ENCODE peak calls at places on chromosomes 13 and 19, in six cellular contexts. N is ascending aorta, K is thyroid gland, H is ovary, G is pancreas, P is keratinocyte. J is an unnamed sample.

GRCh38 chr13:21637296-21637695 is 33.3 kb upstream of the MICU2 start:
- DNase-seq in K (peak; percentile 83), P (peak; percentile 95), N (no peak), H (no peak), G (no peak), J (no peak)

GRCh38 chr19:16566161-16566560 is 6.1 kb downstream of the SLC35E1 start:
- DNase-seq in K (no peak), G (no peak), H (no peak), N (no peak), P (no peak), J (no peak)

GRCh38 chr13:51249767-51250741 is 27.9 kb downstream of the FAM124A start:
- DNase-seq in K (no peak), P (no peak), N (no peak), H (no peak), G (no peak), J (no peak)

GRCh38 chr13:56317839-56318238 is 822.9 kb upstream of the PRR20A start:
- DNase-seq in P (no peak), N (no peak), K (no peak), G (no peak), H (no peak), J (no peak)

GRCh38 chr13:79837741-79838450 is 356.9 kb downstream of the NDFIP2 start:
- DNase-seq in N (no peak), G (no peak), P (no peak), H (no peak), K (no peak), J (no peak)

GRCh38 chr13:73081256-73081915 is 22.6 kb downstream of the KLF5 start:
- DNase-seq in N (no peak), H (no peak), K (no peak), G (no peak), P (no peak), J (no peak)

GRCh38 chr13:80226645-80227044 is 114.3 kb downstream of the SPRY2 start:
- DNase-seq in G (no peak), K (no peak), N (no peak), P (no peak), H (no peak), J (no peak)

GRCh38 chr13:84574851-84575250 is 692.6 kb upstream of the SLITRK1 start:
- DNase-seq in H (no peak), P (no peak), N (no peak), K (no peak), G (no peak), J (no peak)

GRCh38 chr19:15114153-15114540 is 6.9 kb downstream of the SYDE1 start:
- DNase-seq in H (no peak), P (no peak), K (no peak), G (no peak), N (peak; percentile 30), J (no peak)

GRCh38 chr19:1431759-1432506 is 6.3 kb upstream of the RPS15 start:
- DNase-seq in H (no peak), N (no peak), P (no peak), G (peak; percentile 53), K (no peak), J (no peak)

GRCh38 chr13:96772426-96772825 is 221.8 kb downstream of the OXGR1 start:
- DNase-seq in K (no peak), P (no peak), G (no peak), H (no peak), N (no peak), J (no peak)

GRCh38 chr19:14383898-14384669 is 2.8 kb downstream of the ADGRE5 start:
- DNase-seq in G (no peak), H (no peak), K (no peak), P (no peak), N (no peak), J (no peak)

GRCh38 chr19:4445963-4446668 is 11.5 kb downstream of the UBXN6 start:
- DNase-seq in N (no peak), P (no peak), K (no peak), G (no peak), H (peak; percentile 73), J (no peak)

GRCh38 chr19:38980583-38981374 is 5.2 kb upstream of the FBXO17 start:
- DNase-seq in G (no peak), N (no peak), H (no peak), K (no peak), P (no peak), J (no peak)

GRCh38 chr19:16198363-16198636 is 589 bp downstream of the AP1M1 start:
- DNase-seq in P (no peak), H (no peak), G (peak; percentile 56), N (no peak), K (no peak), J (no peak)

GRCh38 chr13:102183509-102184182 is 218.2 kb downstream of the FGF14 start:
- DNase-seq in H (no peak), G (no peak), N (no peak), P (no peak), K (no peak), J (no peak)

GRCh38 chr13:96967248-96967745 is 27.0 kb downstream of the OXGR1 start:
- DNase-seq in P (no peak), N (no peak), G (no peak), K (no peak), H (no peak), J (no peak)

GRCh38 chr13:46553886-46554855 is 1.2 kb downstream of the LRCH1 start:
- DNase-seq in N (peak; percentile 28), P (peak; percentile 69), K (peak; percentile 65), H (peak; percentile 67), G (peak; percentile 84), J (no peak)

GRCh38 chr13:72386138-72386684 is 341.2 kb downstream of the MZT1 start:
- DNase-seq in K (no peak), G (no peak), H (no peak), N (no peak), P (no peak), J (no peak)

GRCh38 chr13:105033999-105034398 is 1501.5 kb downstream of the EFNB2 start:
- DNase-seq in P (no peak), H (no peak), K (no peak), N (no peak), G (no peak), J (no peak)

GRCh38 chr19:44644391-44645016 is 794 bp downstream of the PVR start:
- DNase-seq in G (no peak), H (no peak), N (no peak), K (peak; percentile 39), P (no peak), J (no peak)

GRCh38 chr19:34269968-34270621 is 15.7 kb downstream of the GARRE1 start:
- DNase-seq in N (peak; percentile 59), P (peak; percentile 58), K (peak; percentile 45), G (no peak), H (no peak), J (no peak)

GRCh38 chr13:29482504-29482903 is 113.0 kb downstream of the SLC7A1 start:
- DNase-seq in G (no peak), P (no peak), K (no peak), H (no peak), N (no peak), J (no peak)

GRCh38 chr13:63605962-63606361 is 2190.3 kb upstream of the PCDH20 start:
- DNase-seq in G (no peak), P (no peak), N (no peak), K (no peak), H (no peak), J (no peak)

GRCh38 chr13:106530209-106530906 is 5.1 kb downstream of the EFNB2 start:
- DNase-seq in H (no peak), N (no peak), P (no peak), K (no peak), G (no peak), J (peak; percentile 76)

GRCh38 chr13:26497991-26498423 is 59.5 kb upstream of the WASF3 start:
- DNase-seq in N (no peak), G (no peak), H (no peak), P (no peak), K (no peak), J (no peak)

GRCh38 chr13:102141625-102142472 is 260.0 kb downstream of the FGF14 start:
- DNase-seq in H (no peak), G (no peak), N (no peak), P (no peak), K (no peak), J (no peak)

GRCh38 chr19:10962863-10963262 is 2.0 kb downstream of the SMARCA4 start:
- DNase-seq in N (no peak), H (no peak), K (no peak), G (no peak), P (no peak), J (no peak)

GRCh38 chr19:10965398-10965797 is 4.6 kb downstream of the SMARCA4 start:
- DNase-seq in N (no peak), G (no peak), K (no peak), P (no peak), H (no peak), J (no peak)

GRCh38 chr19:10966809-10967208 is 6.0 kb downstream of the SMARCA4 start:
- DNase-seq in H (no peak), K (no peak), P (no peak), G (no peak), N (no peak), J (no peak)

GRCh38 chr19:10963865-10964264 is 3.0 kb downstream of the SMARCA4 start:
- DNase-seq in P (no peak), H (no peak), N (no peak), G (no peak), K (no peak), J (no peak)

GRCh38 chr19:10964903-10965302 is 4.1 kb downstream of the SMARCA4 start:
- DNase-seq in H (no peak), G (no peak), N (no peak), K (no peak), P (no peak), J (no peak)
- TF ChIP-seq CTCF in H (no peak), G (no peak), N (no peak), K (no peak), P (no peak), J (no peak)

GRCh38 chr13:67438465-67438864 is 208.3 kb upstream of the PCDH9 start:
- DNase-seq in N (no peak), K (no peak), H (no peak), G (no peak), P (no peak), J (peak; percentile 10)
- TF ChIP-seq CTCF in N (no peak), K (no peak), H (no peak), G (no peak), P (no peak), J (peak; percentile 74)

GRCh38 chr13:60326273-60326672 is 70.7 kb upstream of the TDRD3 start:
- DNase-seq in G (no peak), K (no peak), N (no peak), H (no peak), P (no peak), J (no peak)
- TF ChIP-seq CTCF in G (no peak), K (no peak), N (no peak), H (no peak), P (no peak), J (no peak)

GRCh38 chr13:99553033-99553432 is 51.8 kb downstream of the TM9SF2 start:
- DNase-seq in K (peak; percentile 42), N (no peak), G (no peak), H (no peak), P (no peak), J (no peak)

GRCh38 chr13:99546878-99547277 is 45.6 kb downstream of the TM9SF2 start:
- DNase-seq in G (no peak), K (no peak), H (no peak), N (no peak), P (no peak), J (no peak)

GRCh38 chr13:99545979-99546378 is 44.7 kb downstream of the TM9SF2 start:
- DNase-seq in N (no peak), P (no peak), G (no peak), K (no peak), H (no peak), J (no peak)

GRCh38 chr13:99542788-99543406 is 41.6 kb downstream of the TM9SF2 start:
- DNase-seq in N (no peak), G (no peak), K (no peak), P (no peak), H (no peak), J (no peak)

GRCh38 chr13:99548448-99548847 is 47.2 kb downstream of the TM9SF2 start:
- DNase-seq in H (no peak), N (no peak), K (no peak), P (no peak), G (no peak), J (no peak)
- TF ChIP-seq CTCF in H (no peak), N (no peak), K (no peak), P (no peak), G (no peak), J (no peak)

J was measured in LNCaP clone FGC.